ENCODE peak calls at places on chromosomes 4 and X, in five cellular contexts. T is Karpas-422, U is neuronal stem cell, B is upper lobe of left lung, L is foreskin keratinocyte. O is an unnamed sample.

GRCh38 chrX:123736333-123736921 is 3.6 kb upstream of the THOC2 start:
- DNase-seq in B (no peak), U (no peak), L (peak), T (no peak), O (no peak)

GRCh38 chr4:169151671-169152070 is 119.1 kb downstream of the SH3RF1 start:
- DNase-seq in U (no peak), B (no peak), T (no peak), L (no peak), O (no peak)

GRCh38 chrX:134599173-134599914 is 58.9 kb downstream of the PLAC1 start:
- DNase-seq in L (no peak), U (no peak), T (no peak), B (no peak), O (no peak)

GRCh38 chr4:3773552-3774001 is 7.4 kb downstream of the ADRA2C start:
- DNase-seq in B (no peak), L (no peak), U (no peak), T (no peak), O (no peak)

GRCh38 chrX:154748712-154749339 is 2.1 kb downstream of the GAB3 start:
- DNase-seq in U (peak), T (peak), L (peak), B (no peak), O (no peak)

GRCh38 chrX:7088968-7089615 is 58.4 kb upstream of the STS start:
- DNase-seq in T (peak), B (no peak), L (no peak), U (no peak), O (no peak)

GRCh38 chrX:72009731-72010130 is 99.1 kb downstream of the NHSL2 start:
- DNase-seq in B (no peak), L (no peak), T (no peak), U (no peak), O (no peak)

GRCh38 chrX:152878976-152879755 is 18.7 kb upstream of the ZNF185 start:
- DNase-seq in L (peak), B (no peak), U (no peak), T (no peak), O (peak)

DNA sequence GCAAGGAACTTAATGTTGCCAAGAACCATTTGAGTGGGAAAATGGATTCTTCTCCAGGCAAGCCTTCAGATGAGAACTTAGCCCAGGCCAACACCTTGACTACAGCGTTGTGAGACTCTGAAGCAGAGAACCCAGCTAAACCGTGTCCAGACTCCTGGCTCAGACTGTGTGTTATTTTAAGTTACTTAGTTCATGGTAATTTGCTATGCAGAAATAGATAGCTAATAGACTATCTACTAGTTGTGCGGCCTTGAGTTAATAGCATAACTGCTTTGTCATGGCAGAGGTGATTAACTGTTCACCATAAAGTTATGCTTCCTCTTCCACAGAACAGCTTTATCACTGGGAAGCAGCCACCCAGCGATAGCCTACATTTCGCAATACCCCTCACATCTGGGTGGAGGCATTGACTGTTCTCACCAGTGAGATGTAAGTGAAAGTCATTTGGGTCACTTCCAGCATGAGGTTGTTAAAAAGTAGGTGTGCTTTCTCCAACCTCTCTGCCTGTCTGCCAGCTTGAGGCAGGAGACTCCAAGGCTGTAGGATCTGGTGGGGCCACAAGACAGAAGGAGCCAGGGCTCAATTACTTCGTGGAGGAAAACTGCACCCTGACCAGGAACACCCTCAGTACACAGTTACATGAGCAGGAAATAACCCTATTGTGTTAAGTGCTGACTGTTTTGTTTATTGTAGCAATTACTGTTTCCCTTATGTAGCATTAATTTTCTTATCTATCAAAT is 94.2 kb downstream of the GPAT3 start:
- DNase-seq in B (no peak), U (no peak), L (peak), T (no peak), O (peak)
- H3K27ac ChIP-seq in B (no peak), U (no peak), L (no peak), T (no peak), O (peak)

DNA sequence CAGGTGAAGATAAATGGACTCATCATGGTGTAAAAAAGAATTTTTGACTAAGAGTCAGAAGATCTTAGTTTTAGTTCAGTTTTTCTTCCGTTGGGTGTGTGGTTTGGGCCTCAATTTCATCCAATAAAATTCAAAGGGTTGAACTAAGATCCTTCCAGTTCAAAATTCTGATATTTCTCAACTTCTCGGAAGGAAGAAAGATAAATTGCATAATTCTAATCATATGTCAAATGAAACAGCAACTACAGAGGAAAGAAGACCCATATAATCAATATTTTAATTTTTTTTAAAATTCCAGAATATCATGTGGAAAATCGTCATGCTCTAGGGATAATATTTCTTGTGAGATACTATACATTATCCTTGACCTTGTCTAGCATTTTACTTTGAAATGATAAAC is 192.8 kb downstream of the SPRY1 start:
- DNase-seq in B (no peak), T (no peak), U (no peak), L (no peak), O (no peak)
- H3K27ac ChIP-seq in B (peak), T (no peak), U (no peak), L (no peak), O (no peak)

DNA sequence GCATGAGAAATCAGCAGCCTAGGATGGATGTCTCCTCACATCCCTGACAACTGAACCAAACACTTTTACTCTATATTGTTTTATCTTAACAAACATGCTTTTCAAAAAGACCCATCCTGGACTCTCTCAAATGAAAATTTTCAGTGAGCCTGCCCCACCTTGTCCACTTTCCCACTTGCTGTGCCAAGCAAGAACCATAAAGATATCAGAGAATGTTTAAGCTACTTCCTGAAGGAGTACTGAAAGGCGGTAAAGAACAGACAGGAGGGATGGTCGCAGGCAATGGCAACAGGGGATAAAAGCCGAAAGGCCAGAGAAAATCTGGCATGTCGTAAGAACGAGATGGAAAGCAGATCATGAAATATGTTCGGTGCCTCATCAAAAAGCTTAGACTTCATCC is 10.5 kb downstream of the APBB2 start:
- DNase-seq in U (no peak), T (no peak), L (no peak), B (no peak), O (no peak)
- H3K27ac ChIP-seq in U (no peak), T (no peak), L (no peak), B (no peak), O (no peak)

GRCh38 chr4:122900314-122900713 is 22.1 kb downstream of the NUDT6 start:
- DNase-seq in U (no peak), B (no peak), L (no peak), T (no peak), O (no peak)
- H3K27ac ChIP-seq in U (no peak), B (no peak), L (no peak), T (no peak), O (no peak)

GRCh38 chr4:107930821-107931774 is at the start of gene CYP2U1:
- DNase-seq in T (peak), B (peak), L (peak), U (peak), O (no peak)
- H3K27ac ChIP-seq in T (no peak), B (peak), L (no peak), U (peak), O (no peak)

GRCh38 chr4:145154573-145154972 is 25.8 kb downstream of the OTUD4 start:
- DNase-seq in L (no peak), B (no peak), T (peak), U (no peak), O (no peak)
- H3K27ac ChIP-seq in L (no peak), B (no peak), T (no peak), U (no peak), O (no peak)

GRCh38 chr4:124711469-124712416 is 789 bp downstream of the ANKRD50 start:
- DNase-seq in T (no peak), U (peak), L (peak), B (no peak), O (no peak)

GRCh38 chr4:124712417-124713212 is at the start of gene ANKRD50:
- DNase-seq in L (peak), T (no peak), B (peak), U (peak), O (peak)

GRCh38 chr4:124708517-124709300 is 3.8 kb downstream of the ANKRD50 start:
- DNase-seq in T (no peak), L (no peak), U (no peak), B (no peak), O (no peak)

GRCh38 chr4:124710253-124710849 is 2.2 kb downstream of the ANKRD50 start:
- DNase-seq in L (no peak), T (no peak), B (no peak), U (no peak), O (no peak)

GRCh38 chr4:124710911-124711310 is 1.6 kb downstream of the ANKRD50 start:
- DNase-seq in B (no peak), U (no peak), T (no peak), L (no peak), O (no peak)
- H3K27ac ChIP-seq in B (no peak), U (no peak), T (no peak), L (peak), O (peak)

O was measured in epithelial cell of prostate.